ENCODE peak calls at places on chromosomes 13 and 19, in five cellular contexts. Z, W, I, X and M are unnamed samples.

GRCh38 chr19:44499559-44499958 is 763 bp downstream of the ZNF180 start:
- DNase-seq in W (no peak), I (no peak), X (no peak), Z (no peak), M (no peak)

GRCh38 chr13:67619987-67620386 is 389.9 kb upstream of the PCDH9 start:
- DNase-seq in Z (no peak), W (no peak), I (peak; percentile 8), X (no peak), M (no peak)

GRCh38 chr19:37763488-37763887 is 15.9 kb downstream of the ZNF573 start:
- DNase-seq in I (peak; percentile 76), X (no peak), W (no peak), Z (no peak), M (no peak)

GRCh38 chr19:8489591-8490394 is 12.6 kb downstream of the PRAM1 start:
- DNase-seq in W (no peak), Z (no peak), X (no peak), I (peak; percentile 90), M (no peak)

GRCh38 chr19:41431426-41432386 is 4.5 kb upstream of the B3GNT8 start:
- DNase-seq in X (no peak), I (peak; percentile 46), W (no peak), Z (peak; percentile 81), M (no peak)

GRCh38 chr13:30798776-30799625 is 63.7 kb downstream of the ALOX5AP start:
- DNase-seq in X (no peak), Z (no peak), I (no peak), W (no peak), M (no peak)

GRCh38 chr19:47609885-47610545 is 1.1 kb downstream of the BICRA start:
- DNase-seq in W (peak; percentile 46), Z (peak; percentile 46), I (peak; percentile 40), X (peak; percentile 20), M (no peak)

GRCh38 chr19:708154-709141 is at the start of gene PALM:
- DNase-seq in I (no peak), X (no peak), W (peak; percentile 18), Z (peak; percentile 47), M (no peak)

GRCh38 chr19:49161987-49162386 is 4.4 kb downstream of the TRPM4 start:
- DNase-seq in Z (no peak), X (no peak), W (no peak), I (no peak), M (no peak)

GRCh38 chr13:71274923-71275593 is 591.9 kb downstream of the DACH1 start:
- DNase-seq in I (no peak), Z (no peak), X (no peak), W (no peak), M (no peak)

GRCh38 chr19:52691215-52691610 is 43.6 kb downstream of the ZNF611 start:
- DNase-seq in I (no peak), Z (no peak), W (no peak), X (no peak), M (no peak)

GRCh38 chr13:31476753-31477152 is 262.6 kb upstream of the RXFP2 start:
- DNase-seq in W (no peak), X (no peak), Z (no peak), I (no peak), M (no peak)

GRCh38 chr13:112905990-112906641 is 62.9 kb upstream of the MCF2L start:
- DNase-seq in X (no peak), Z (no peak), W (no peak), I (peak; percentile 67), M (no peak)

GRCh38 chr13:43769552-43769951 is 17.2 kb downstream of the ENOX1 start:
- DNase-seq in W (no peak), Z (no peak), X (no peak), I (no peak), M (no peak)

GRCh38 chr13:111790621-111791020 is 276.3 kb upstream of the SOX1 start:
- DNase-seq in I (no peak), X (no peak), Z (no peak), W (no peak), M (peak; percentile 5)

GRCh38 chr19:11693505-11694499 is 44.9 kb downstream of the ZNF823 start:
- DNase-seq in X (no peak), Z (no peak), W (no peak), I (peak; percentile 66), M (no peak)

GRCh38 chr13:44904982-44905381 is 84.3 kb downstream of the NUFIP1 start:
- DNase-seq in I (peak; percentile 60), W (no peak), Z (peak; percentile 26), X (no peak), M (no peak)

GRCh38 chr13:34657716-34658115 is 284.4 kb upstream of the NBEA start:
- DNase-seq in W (no peak), I (peak; percentile 72), X (no peak), Z (no peak), M (no peak)

GRCh38 chr19:44260343-44260681 is 626 bp downstream of the ZNF233 start:
- DNase-seq in I (no peak), W (no peak), Z (no peak), X (no peak), M (no peak)

GRCh38 chr13:111043575-111043982 is 71.5 kb upstream of the ARHGEF7 start:
- DNase-seq in I (no peak), W (no peak), X (no peak), Z (peak; percentile 68), M (no peak)

GRCh38 chr19:49155830-49156346 is 692 bp upstream of the HRC start:
- DNase-seq in W (no peak), I (no peak), X (no peak), Z (peak; percentile 78), M (no peak)

GRCh38 chr19:4456843-4457653 is 546 bp downstream of the UBXN6 start:
- DNase-seq in Z (peak; percentile 70), W (no peak), X (peak; percentile 53), I (peak; percentile 52), M (no peak)

GRCh38 chr19:35533822-35534521 is 716 bp downstream of the GAPDHS start:
- DNase-seq in Z (no peak), W (no peak), I (peak; percentile 24), X (no peak), M (no peak)

GRCh38 chr13:99990045-99990977 is 8.7 kb downstream of the ZIC2 start:
- DNase-seq in W (no peak), Z (no peak), X (no peak), I (no peak), M (no peak)

GRCh38 chr19:15438577-15438976 is 11.2 kb downstream of the WIZ start:
- DNase-seq in X (no peak), I (no peak), W (no peak), Z (no peak), M (no peak)